ENCODE peak calls at places on chromosomes 16 and 17, in five cellular contexts. One of them, this sample, is unnamed.

GRCh38 chr17:40180694-40181093 is 3.4 kb downstream of the RAPGEFL1 start:
- DNase-seq in NT2/D1: no peak
- DNase-seq in prostate gland: peak; percentile 48
- DNase-seq in GM23248: no peak
- DNase-seq in PC-9: peak; percentile 67
- DNase-seq in this sample: no peak

GRCh38 chr17:47267354-47267828 is 13.8 kb downstream of the ITGB3 start:
- DNase-seq in PC-9: no peak
- DNase-seq in NT2/D1: no peak
- DNase-seq in prostate gland: no peak
- DNase-seq in GM23248: peak; percentile 91
- DNase-seq in this sample: no peak

GRCh38 chr16:67668495-67669157 is 2.0 kb downstream of the C16orf86 start:
- DNase-seq in GM23248: peak; percentile 20
- DNase-seq in NT2/D1: no peak
- DNase-seq in prostate gland: no peak
- DNase-seq in PC-9: no peak
- DNase-seq in this sample: no peak

GRCh38 chr16:15820837-15821236 is 36.0 kb downstream of the MYH11 start:
- DNase-seq in PC-9: no peak
- DNase-seq in NT2/D1: no peak
- DNase-seq in GM23248: no peak
- DNase-seq in prostate gland: no peak
- DNase-seq in this sample: no peak

GRCh38 chr17:9360610-9361571 is 214.7 kb downstream of the STX8 start:
- DNase-seq in PC-9: no peak
- DNase-seq in GM23248: peak; percentile 94
- DNase-seq in prostate gland: no peak
- DNase-seq in NT2/D1: no peak
- DNase-seq in this sample: no peak

GRCh38 chr17:44012874-44013273 is 1.9 kb downstream of the TMEM101 start:
- DNase-seq in GM23248: no peak
- DNase-seq in prostate gland: no peak
- DNase-seq in NT2/D1: no peak
- DNase-seq in PC-9: no peak
- DNase-seq in this sample: no peak

GRCh38 chr16:30358990-30359870 is 4.1 kb upstream of the CD2BP2 start:
- DNase-seq in prostate gland: no peak
- DNase-seq in GM23248: no peak
- DNase-seq in PC-9: no peak
- DNase-seq in NT2/D1: no peak
- DNase-seq in this sample: no peak

GRCh38 chr16:78684655-78685400 is 585.4 kb downstream of the WWOX start:
- DNase-seq in prostate gland: no peak
- DNase-seq in GM23248: peak; percentile 82
- DNase-seq in PC-9: no peak
- DNase-seq in NT2/D1: no peak
- DNase-seq in this sample: no peak

GRCh38 chr17:6106212-6106611 is 36.0 kb downstream of the WSCD1 start:
- DNase-seq in prostate gland: no peak
- DNase-seq in NT2/D1: no peak
- DNase-seq in PC-9: no peak
- DNase-seq in GM23248: no peak
- DNase-seq in this sample: no peak

GRCh38 chr17:45719335-45720071 is 64.6 kb upstream of the CRHR1 start:
- DNase-seq in prostate gland: peak; percentile 13
- DNase-seq in NT2/D1: peak; percentile 44
- DNase-seq in PC-9: peak; percentile 25
- DNase-seq in GM23248: peak; percentile 96
- DNase-seq in this sample: peak; percentile 16

GRCh38 chr17:45013021-45013997 is 38.1 kb downstream of the DCAKD start:
- DNase-seq in GM23248: no peak
- DNase-seq in PC-9: no peak
- DNase-seq in NT2/D1: no peak
- DNase-seq in prostate gland: no peak
- DNase-seq in this sample: no peak

GRCh38 chr17:41308251-41308917 is 725 bp downstream of the KRTAP16-1 start:
- DNase-seq in NT2/D1: no peak
- DNase-seq in PC-9: no peak
- DNase-seq in GM23248: peak; percentile 27
- DNase-seq in prostate gland: peak; percentile 44
- DNase-seq in this sample: no peak

GRCh38 chr16:1501630-1502029 is 8.5 kb downstream of the TELO2 start:
- DNase-seq in prostate gland: no peak
- DNase-seq in GM23248: no peak
- DNase-seq in PC-9: no peak
- DNase-seq in NT2/D1: no peak
- DNase-seq in this sample: no peak

GRCh38 chr17:19347323-19348080 is 15.0 kb downstream of the B9D1 start:
- DNase-seq in GM23248: no peak
- DNase-seq in NT2/D1: no peak
- DNase-seq in prostate gland: no peak
- DNase-seq in PC-9: no peak
- DNase-seq in this sample: no peak

GRCh38 chr17:31405941-31406371 is 14.5 kb downstream of the RAB11FIP4 start:
- DNase-seq in GM23248: no peak
- DNase-seq in PC-9: no peak
- DNase-seq in NT2/D1: no peak
- DNase-seq in prostate gland: no peak
- DNase-seq in this sample: no peak
- H3K4me3 ChIP-seq in GM23248: no peak overlapping the region
- H3K4me3 ChIP-seq in PC-9: no peak overlapping the region
- H3K4me3 ChIP-seq in NT2/D1: no peak overlapping the region
- H3K4me3 ChIP-seq in prostate gland: no peak overlapping the region
- H3K4me3 ChIP-seq in this sample: no peak overlapping the region

GRCh38 chr16:11682655-11683096 is 14.4 kb downstream of the SNN start:
- DNase-seq in GM23248: peak; percentile 95
- DNase-seq in PC-9: no peak
- DNase-seq in prostate gland: no peak
- DNase-seq in NT2/D1: no peak
- DNase-seq in this sample: no peak
- H3K4me1 ChIP-seq in GM23248: peaks cover 30% of the 10 kb centered on the region
- H3K4me1 ChIP-seq in PC-9: no peaks in the 10 kb centered on the region
- H3K4me1 ChIP-seq in prostate gland: no peaks in the 10 kb centered on the region
- H3K4me1 ChIP-seq in NT2/D1: peaks cover 3% of the 10 kb centered on the region
- H3K4me1 ChIP-seq in this sample: no peaks in the 10 kb centered on the region

GRCh38 chr17:59827721-59828477 is 64.8 kb downstream of the TUBD1 start:
- DNase-seq in prostate gland: no peak
- DNase-seq in PC-9: no peak
- DNase-seq in GM23248: no peak
- DNase-seq in NT2/D1: no peak
- DNase-seq in this sample: no peak

GRCh38 chr17:59829217-59830006 is 63.3 kb downstream of the TUBD1 start:
- DNase-seq in PC-9: peak; percentile 66
- DNase-seq in NT2/D1: no peak
- DNase-seq in prostate gland: no peak
- DNase-seq in GM23248: peak; percentile 99
- DNase-seq in this sample: peak; percentile 37

GRCh38 chr17:59828478-59828760 is 64.3 kb downstream of the TUBD1 start:
- DNase-seq in GM23248: no peak
- DNase-seq in prostate gland: no peak
- DNase-seq in NT2/D1: no peak
- DNase-seq in PC-9: no peak
- DNase-seq in this sample: peak; percentile 56

GRCh38 chr17:59830846-59831486 is 61.8 kb downstream of the TUBD1 start:
- DNase-seq in GM23248: no peak
- DNase-seq in prostate gland: no peak
- DNase-seq in NT2/D1: no peak
- DNase-seq in PC-9: no peak
- DNase-seq in this sample: no peak

DNA sequence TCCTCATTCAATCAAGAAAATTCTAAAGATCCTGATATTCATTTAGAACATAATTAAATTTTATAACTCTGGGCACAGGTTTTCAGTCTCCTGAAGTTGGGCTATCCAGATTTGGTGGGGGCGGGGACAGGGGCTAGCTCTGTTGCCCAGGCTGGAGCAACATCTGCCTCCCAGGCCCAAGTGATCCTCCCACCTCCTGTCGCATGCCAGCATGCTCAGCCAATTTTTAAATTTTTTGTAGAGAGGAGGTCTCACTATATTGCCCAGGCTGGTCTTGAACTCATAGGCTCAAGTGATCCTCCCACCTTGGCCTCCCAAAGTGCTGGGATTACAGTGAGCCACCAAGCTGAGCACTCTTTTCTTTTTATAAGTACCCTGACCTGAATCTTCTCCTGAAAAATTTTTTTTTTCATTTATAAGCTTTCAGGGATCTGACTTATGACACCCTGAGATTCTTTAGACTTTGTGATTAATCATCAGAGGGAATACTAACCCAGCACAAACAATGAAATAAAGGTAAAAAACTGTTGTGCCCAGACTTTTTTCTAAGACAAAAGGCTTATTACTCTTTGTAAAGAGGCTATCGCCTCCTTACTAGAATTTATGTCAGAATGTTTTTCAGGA is 62.6 kb downstream of the TUBD1 start:
- DNase-seq in GM23248: peak; percentile 56
- DNase-seq in prostate gland: no peak
- DNase-seq in NT2/D1: no peak
- DNase-seq in PC-9: no peak
- DNase-seq in this sample: no peak
- H3K4me3 ChIP-seq in GM23248: peak overlapping the region; percentile 70
- H3K4me3 ChIP-seq in prostate gland: no peak overlapping the region
- H3K4me3 ChIP-seq in NT2/D1: no peak overlapping the region
- H3K4me3 ChIP-seq in PC-9: peak overlapping the region; percentile 51
- H3K4me3 ChIP-seq in this sample: no peak overlapping the region

GRCh38 chr17:70134042-70134441 is 35.3 kb upstream of the KCNJ2 start:
- DNase-seq in prostate gland: no peak
- DNase-seq in NT2/D1: no peak
- DNase-seq in PC-9: no peak
- DNase-seq in GM23248: no peak
- DNase-seq in this sample: no peak
- H3K4me1 ChIP-seq in prostate gland: peaks cover 14% of the 10 kb centered on the region
- H3K4me1 ChIP-seq in NT2/D1: no peaks in the 10 kb centered on the region
- H3K4me1 ChIP-seq in PC-9: peaks cover 5% of the 10 kb centered on the region
- H3K4me1 ChIP-seq in GM23248: peaks cover 22% of the 10 kb centered on the region
- H3K4me1 ChIP-seq in this sample: no peaks in the 10 kb centered on the region

DNA sequence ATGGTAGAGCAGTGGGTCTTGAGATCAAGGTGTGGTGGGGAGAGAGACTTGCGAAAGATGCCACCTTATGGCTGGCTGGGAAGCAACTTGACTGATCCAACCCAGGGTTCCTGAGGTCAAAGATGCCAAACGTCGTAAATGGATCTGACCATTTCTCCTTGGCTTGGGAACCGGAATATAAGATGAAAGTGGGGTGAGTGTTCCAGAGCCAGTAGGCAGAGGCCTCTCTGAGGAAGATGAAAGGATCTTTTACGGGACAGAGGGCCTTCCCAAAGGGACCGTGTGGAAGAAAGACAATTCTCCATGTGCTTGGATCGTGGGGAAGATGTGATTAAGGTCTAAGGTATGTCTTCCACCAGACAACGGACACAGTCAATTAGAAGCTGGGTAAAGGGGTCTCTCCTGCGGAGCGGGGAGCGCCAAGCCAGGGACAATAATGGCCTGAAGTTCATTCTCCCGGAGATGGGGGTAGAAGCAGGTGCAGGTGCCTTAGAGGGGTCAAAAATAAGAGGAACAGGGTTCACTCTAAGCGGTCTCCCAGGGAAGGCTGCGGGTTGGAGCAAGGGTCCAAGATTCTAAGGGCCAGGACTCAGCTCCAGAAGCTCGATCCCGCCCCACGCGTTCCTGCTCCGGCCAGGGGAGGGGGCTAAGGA is 802 bp downstream of the FXR2 start:
- DNase-seq in prostate gland: no peak
- DNase-seq in NT2/D1: no peak
- DNase-seq in GM23248: peak; percentile 68
- DNase-seq in PC-9: peak; percentile 22
- DNase-seq in this sample: no peak
- H3K4me3 ChIP-seq in prostate gland: peak overlapping the region; percentile 95
- H3K4me3 ChIP-seq in NT2/D1: peak overlapping the region; percentile 74
- H3K4me3 ChIP-seq in GM23248: peak overlapping the region; percentile 85
- H3K4me3 ChIP-seq in PC-9: peak overlapping the region; percentile 89
- H3K4me3 ChIP-seq in this sample: peak overlapping the region; percentile 61

GRCh38 chr17:77475012-77475976 is 334.5 kb downstream of the SEC14L1 start:
- DNase-seq in PC-9: no peak
- DNase-seq in GM23248: peak; percentile 90
- DNase-seq in prostate gland: no peak
- DNase-seq in NT2/D1: no peak
- DNase-seq in this sample: no peak
- H3K4me1 ChIP-seq in PC-9: peaks cover 6% of the 10 kb centered on the region
- H3K4me1 ChIP-seq in GM23248: peaks cover 79% of the 10 kb centered on the region
- H3K4me1 ChIP-seq in prostate gland: peaks cover 53% of the 10 kb centered on the region
- H3K4me1 ChIP-seq in NT2/D1: peaks cover 58% of the 10 kb centered on the region
- H3K4me1 ChIP-seq in this sample: peaks cover 26% of the 10 kb centered on the region

DNA sequence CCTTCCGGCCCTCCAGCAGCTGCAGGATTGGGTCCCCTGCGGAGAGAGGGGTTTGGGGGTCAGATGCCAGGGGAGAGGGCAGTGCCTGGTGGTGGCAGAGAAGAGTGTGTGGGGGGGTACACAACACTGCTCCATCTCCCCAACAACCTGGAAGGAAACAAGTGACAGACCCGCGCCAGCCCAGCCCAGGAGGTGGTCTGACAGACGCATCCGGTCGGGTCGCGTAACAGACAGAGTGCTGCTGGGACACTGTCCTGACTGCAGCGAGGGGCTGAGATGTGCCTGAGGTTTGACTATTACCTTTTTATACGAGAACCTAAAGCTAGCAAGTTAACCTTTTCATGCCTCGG is 16.2 kb downstream of the UNC13D start:
- DNase-seq in NT2/D1: no peak
- DNase-seq in GM23248: no peak
- DNase-seq in PC-9: no peak
- DNase-seq in prostate gland: no peak
- DNase-seq in this sample: no peak
- H3K4me3 ChIP-seq in NT2/D1: no peak overlapping the region
- H3K4me3 ChIP-seq in GM23248: no peak overlapping the region
- H3K4me3 ChIP-seq in PC-9: no peak overlapping the region
- H3K4me3 ChIP-seq in prostate gland: no peak overlapping the region
- H3K4me3 ChIP-seq in this sample: no peak overlapping the region

GRCh38 chr16:2532494-2533141 is 1.4 kb upstream of the CEMP1 start:
- DNase-seq in GM23248: peak; percentile 60
- DNase-seq in prostate gland: peak; percentile 88
- DNase-seq in NT2/D1: no peak
- DNase-seq in PC-9: peak; percentile 85
- DNase-seq in this sample: peak; percentile 76
- H3K4me1 ChIP-seq in GM23248: peaks cover 19% of the 10 kb centered on the region
- H3K4me1 ChIP-seq in prostate gland: peaks cover 6% of the 10 kb centered on the region
- H3K4me1 ChIP-seq in NT2/D1: peaks cover 23% of the 10 kb centered on the region
- H3K4me1 ChIP-seq in PC-9: peaks cover 18% of the 10 kb centered on the region
- H3K4me1 ChIP-seq in this sample: peaks cover 15% of the 10 kb centered on the region

GRCh38 chr16:56771558-56772279 is 41.8 kb downstream of the NUP93 start:
- DNase-seq in prostate gland: no peak
- DNase-seq in GM23248: no peak
- DNase-seq in NT2/D1: no peak
- DNase-seq in PC-9: no peak
- DNase-seq in this sample: no peak
- H3K4me3 ChIP-seq in prostate gland: no peak overlapping the region
- H3K4me3 ChIP-seq in GM23248: no peak overlapping the region
- H3K4me3 ChIP-seq in NT2/D1: no peak overlapping the region
- H3K4me3 ChIP-seq in PC-9: no peak overlapping the region
- H3K4me3 ChIP-seq in this sample: no peak overlapping the region

DNA sequence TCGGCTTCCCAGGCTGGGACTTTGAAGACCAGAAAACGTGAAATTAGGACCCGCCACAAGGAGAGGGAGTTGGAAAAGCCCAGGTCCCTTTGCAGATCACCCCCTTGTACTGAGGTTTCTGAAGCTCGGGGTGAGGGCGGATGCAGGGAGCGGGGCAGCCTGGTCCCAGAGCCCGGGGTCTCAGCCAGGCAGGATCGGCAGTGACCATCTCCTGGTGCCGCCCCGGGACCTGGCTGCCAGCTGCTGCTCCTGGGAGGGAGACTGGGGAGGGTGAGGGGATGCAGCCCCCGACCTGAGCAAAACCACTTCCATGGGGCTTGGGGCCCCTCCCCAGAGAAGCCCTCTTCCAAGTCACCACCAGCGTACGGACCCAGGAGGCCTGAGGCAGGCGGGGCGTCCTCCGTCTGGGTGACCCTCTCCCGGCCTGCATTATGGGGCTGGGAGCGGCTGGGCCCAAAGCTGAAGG is 14.9 kb downstream of the CD7 start:
- DNase-seq in prostate gland: no peak
- DNase-seq in NT2/D1: no peak
- DNase-seq in GM23248: no peak
- DNase-seq in PC-9: no peak
- DNase-seq in this sample: no peak
- H3K4me1 ChIP-seq in prostate gland: peaks cover 9% of the 10 kb centered on the region
- H3K4me1 ChIP-seq in NT2/D1: peaks cover 29% of the 10 kb centered on the region
- H3K4me1 ChIP-seq in GM23248: peaks cover 8% of the 10 kb centered on the region
- H3K4me1 ChIP-seq in PC-9: peaks cover 8% of the 10 kb centered on the region
- H3K4me1 ChIP-seq in this sample: peaks cover 4% of the 10 kb centered on the region

This sample was measured in HAP-1.